ENCODE peak calls at places on chromosomes 11 and 22, in four cellular contexts. One of them, this sample, is unnamed.

GRCh38 chr22:35301370-35301874 is 1.7 kb downstream of the TOM1 start:
- DNase-seq in IMR-90: peak
- DNase-seq in H1: no peak
- DNase-seq in mesendoderm: peak
- DNase-seq in this sample: no peak

GRCh38 chr11:75627879-75628668 is 40.8 kb downstream of the MAP6 start:
- DNase-seq in IMR-90: peak
- DNase-seq in H1: no peak
- DNase-seq in mesendoderm: peak
- DNase-seq in this sample: peak

GRCh38 chr22:20951151-20951931 is 15.7 kb upstream of the AIFM3 start:
- DNase-seq in IMR-90: no peak
- DNase-seq in H1: no peak
- DNase-seq in mesendoderm: no peak
- DNase-seq in this sample: no peak

GRCh38 chr22:44318751-44319150 is 6.0 kb upstream of the SHISAL1 start:
- DNase-seq in IMR-90: no peak
- DNase-seq in H1: no peak
- DNase-seq in mesendoderm: no peak
- DNase-seq in this sample: no peak

GRCh38 chr22:41447435-41448188 is 1.0 kb upstream of the TOB2 start:
- DNase-seq in IMR-90: peak
- DNase-seq in H1: peak
- DNase-seq in mesendoderm: peak
- DNase-seq in this sample: peak

GRCh38 chr11:68373189-68373809 is 60.9 kb downstream of the LRP5 start:
- DNase-seq in IMR-90: peak
- DNase-seq in H1: no peak
- DNase-seq in mesendoderm: no peak
- DNase-seq in this sample: no peak

GRCh38 chr22:49046546-49047305 is 780.9 kb downstream of the BRD1 start:
- DNase-seq in IMR-90: no peak
- DNase-seq in H1: peak
- DNase-seq in mesendoderm: peak
- DNase-seq in this sample: peak

GRCh38 chr11:97722065-97722464 is 1298.7 kb upstream of the CNTN5 start:
- DNase-seq in IMR-90: peak
- DNase-seq in H1: no peak
- DNase-seq in mesendoderm: peak
- DNase-seq in this sample: no peak

GRCh38 chr11:9280655-9281301 is 15.6 kb upstream of the DENND5A start:
- DNase-seq in IMR-90: peak
- DNase-seq in H1: peak
- DNase-seq in mesendoderm: no peak
- DNase-seq in this sample: no peak

GRCh38 chr11:133902506-133902905 is 54.3 kb downstream of the IGSF9B start:
- DNase-seq in IMR-90: no peak
- DNase-seq in H1: no peak
- DNase-seq in mesendoderm: no peak
- DNase-seq in this sample: no peak

GRCh38 chr11:108204918-108205499 is 17.4 kb downstream of the NPAT start:
- DNase-seq in IMR-90: no peak
- DNase-seq in H1: no peak
- DNase-seq in mesendoderm: no peak
- DNase-seq in this sample: no peak

GRCh38 chr22:29877620-29878019 is 5.4 kb upstream of the MTMR3 start:
- DNase-seq in IMR-90: peak
- DNase-seq in H1: peak
- DNase-seq in mesendoderm: no peak
- DNase-seq in this sample: no peak

GRCh38 chr11:75667831-75668507 is 869 bp downstream of the MAP6 start:
- DNase-seq in IMR-90: peak
- DNase-seq in H1: peak
- DNase-seq in mesendoderm: peak
- DNase-seq in this sample: peak

GRCh38 chr11:129968611-129969419 is 33.8 kb downstream of the PRDM10 start:
- DNase-seq in IMR-90: no peak
- DNase-seq in H1: no peak
- DNase-seq in mesendoderm: no peak
- DNase-seq in this sample: no peak

GRCh38 chr11:126060651-126061220 is 1.9 kb downstream of the CDON start:
- DNase-seq in IMR-90: no peak
- DNase-seq in H1: no peak
- DNase-seq in mesendoderm: no peak
- DNase-seq in this sample: no peak

GRCh38 chr22:23392420-23393121 is 187.5 kb downstream of the IGLL1 start:
- DNase-seq in IMR-90: no peak
- DNase-seq in H1: no peak
- DNase-seq in mesendoderm: no peak
- DNase-seq in this sample: no peak

GRCh38 chr11:75445315-75445953 is 12.4 kb upstream of the KLHL35 start:
- DNase-seq in IMR-90: peak
- DNase-seq in H1: peak
- DNase-seq in mesendoderm: peak
- DNase-seq in this sample: peak

GRCh38 chr11:10114593-10115404 is 179.2 kb downstream of the SBF2 start:
- DNase-seq in IMR-90: no peak
- DNase-seq in H1: no peak
- DNase-seq in mesendoderm: no peak
- DNase-seq in this sample: no peak

GRCh38 chr22:21563912-21564311 is 3.6 kb upstream of the UBE2L3 start:
- DNase-seq in IMR-90: no peak
- DNase-seq in H1: no peak
- DNase-seq in mesendoderm: no peak
- DNase-seq in this sample: no peak

GRCh38 chr11:76626921-76627391 is 43.6 kb downstream of the LRRC32 start:
- DNase-seq in IMR-90: peak
- DNase-seq in H1: no peak
- DNase-seq in mesendoderm: no peak
- DNase-seq in this sample: no peak

GRCh38 chr11:1072116-1072820 is 2.4 kb upstream of the MUC2 start:
- DNase-seq in IMR-90: peak
- DNase-seq in H1: peak
- DNase-seq in mesendoderm: peak
- DNase-seq in this sample: no peak

GRCh38 chr11:116563713-116564050 is 209.1 kb downstream of the BUD13 start:
- DNase-seq in IMR-90: no peak
- DNase-seq in H1: no peak
- DNase-seq in mesendoderm: no peak
- DNase-seq in this sample: no peak

GRCh38 chr11:116563028-116563712 is 209.6 kb downstream of the BUD13 start:
- DNase-seq in IMR-90: peak
- DNase-seq in H1: no peak
- DNase-seq in mesendoderm: no peak
- DNase-seq in this sample: no peak

GRCh38 chr11:116567721-116568242 is 205.0 kb downstream of the BUD13 start:
- DNase-seq in IMR-90: no peak
- DNase-seq in H1: no peak
- DNase-seq in mesendoderm: no peak
- DNase-seq in this sample: no peak
- H3K9ac ChIP-seq in IMR-90: no peak
- H3K9ac ChIP-seq in H1: no peak
- H3K9ac ChIP-seq in mesendoderm: no peak
- H3K9ac ChIP-seq in this sample: no peak

GRCh38 chr22:31124811-31125465 is 2.2 kb downstream of the INPP5J start:
- DNase-seq in IMR-90: no peak
- DNase-seq in H1: no peak
- DNase-seq in mesendoderm: no peak
- DNase-seq in this sample: no peak

GRCh38 chr22:31123292-31123602 is 481 bp downstream of the INPP5J start:
- DNase-seq in IMR-90: no peak
- DNase-seq in H1: no peak
- DNase-seq in mesendoderm: no peak
- DNase-seq in this sample: no peak

GRCh38 chr22:31125521-31126117 is 2.9 kb downstream of the INPP5J start:
- DNase-seq in IMR-90: no peak
- DNase-seq in H1: no peak
- DNase-seq in mesendoderm: no peak
- DNase-seq in this sample: no peak

GRCh38 chr22:31122532-31123291 is at the start of gene INPP5J:
- DNase-seq in IMR-90: peak
- DNase-seq in H1: no peak
- DNase-seq in mesendoderm: peak
- DNase-seq in this sample: peak

DNA sequence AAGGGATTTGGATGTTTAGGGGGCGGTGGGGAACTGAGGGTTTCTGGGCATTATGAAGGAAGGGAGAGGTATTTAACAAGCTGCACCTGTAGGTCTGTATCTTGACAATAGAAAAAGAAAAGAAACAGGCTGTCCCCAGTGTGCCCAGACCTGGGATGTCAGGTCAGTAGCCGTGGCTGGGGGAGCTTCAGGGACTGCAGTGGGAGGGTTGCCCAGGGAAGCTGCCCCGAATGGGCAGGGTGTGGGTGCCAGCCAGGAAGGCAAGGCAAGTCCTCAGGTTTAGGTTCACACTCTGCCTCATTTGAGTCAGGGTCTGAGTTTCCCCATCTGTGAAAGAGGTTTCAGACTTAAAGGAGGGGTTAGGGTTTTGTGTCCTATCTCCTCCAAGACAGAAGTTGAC is 1.5 kb downstream of the INPP5J start:
- DNase-seq in IMR-90: no peak
- DNase-seq in H1: no peak
- DNase-seq in mesendoderm: no peak
- DNase-seq in this sample: no peak
- H4K5ac ChIP-seq in IMR-90: no peak
- H4K5ac ChIP-seq in H1: no peak
- H4K5ac ChIP-seq in mesendoderm: no peak
- H4K5ac ChIP-seq in this sample: no peak

DNA sequence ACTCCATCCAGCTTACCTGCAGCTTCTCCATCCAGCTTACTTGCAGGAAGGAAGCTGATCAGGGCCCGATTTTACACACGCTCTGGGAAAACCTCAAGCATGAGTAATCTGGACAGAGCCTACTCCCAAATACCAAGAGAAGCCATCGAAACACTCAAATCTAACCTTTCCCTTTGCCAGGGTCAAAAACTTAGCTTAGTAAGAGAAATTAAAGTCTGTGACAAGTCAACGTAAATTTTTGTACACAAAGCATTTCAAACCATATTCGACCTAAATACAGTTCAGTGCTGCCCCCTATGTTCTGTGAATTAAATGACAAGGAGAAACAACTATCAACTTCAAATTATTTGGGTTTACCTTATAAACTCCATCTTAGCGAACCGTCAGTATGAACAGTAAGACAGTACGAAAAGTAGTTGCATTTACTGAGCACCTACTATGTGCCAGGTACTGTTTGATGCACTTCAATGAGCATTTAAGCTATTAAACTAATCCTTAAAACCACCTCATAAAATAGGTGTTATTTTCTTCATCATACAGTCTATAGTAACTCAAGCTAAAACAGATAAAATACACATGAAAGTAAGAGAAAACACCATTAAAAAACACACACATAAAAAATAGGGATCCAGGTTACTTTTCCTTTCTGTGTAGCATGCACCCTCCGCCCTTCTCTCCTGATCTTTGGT is 36.9 kb downstream of the ARFGAP3 start:
- DNase-seq in IMR-90: peak
- DNase-seq in H1: no peak
- DNase-seq in mesendoderm: peak
- DNase-seq in this sample: no peak
- H3K56ac ChIP-seq in IMR-90: peak
- H3K56ac ChIP-seq in H1: no peak
- H3K56ac ChIP-seq in mesendoderm: no peak
- H3K56ac ChIP-seq in this sample: no peak

GRCh38 chr11:92329644-92330043 is 105.0 kb downstream of the FAT3 start:
- DNase-seq in IMR-90: peak
- DNase-seq in H1: no peak
- DNase-seq in mesendoderm: peak
- DNase-seq in this sample: no peak
- H3K9ac ChIP-seq in IMR-90: no peak
- H3K9ac ChIP-seq in H1: no peak
- H3K9ac ChIP-seq in mesendoderm: no peak
- H3K9ac ChIP-seq in this sample: no peak

DNA sequence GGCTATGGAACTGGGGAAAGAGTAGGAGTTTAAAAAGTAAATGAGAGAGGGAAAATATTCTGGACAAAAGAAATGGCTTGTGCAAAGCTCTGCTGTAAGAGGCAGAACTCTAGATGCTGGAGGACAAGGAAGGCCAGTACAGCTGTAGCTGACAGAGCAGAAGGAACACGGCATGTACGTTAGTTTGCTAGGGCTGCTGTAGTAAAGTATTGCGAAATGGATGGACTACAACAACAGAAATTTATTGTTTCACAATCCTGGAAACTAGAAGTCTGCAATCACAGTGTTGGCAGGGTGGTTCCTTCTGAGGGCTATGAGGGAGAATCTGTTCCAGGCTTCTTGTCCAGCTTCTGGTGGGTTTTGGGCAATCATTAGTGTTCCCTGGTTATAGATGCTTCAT is 454.4 kb downstream of the NTM start:
- DNase-seq in IMR-90: peak
- DNase-seq in H1: no peak
- DNase-seq in mesendoderm: no peak
- DNase-seq in this sample: no peak
- H4K5ac ChIP-seq in IMR-90: no peak
- H4K5ac ChIP-seq in H1: no peak
- H4K5ac ChIP-seq in mesendoderm: no peak
- H4K5ac ChIP-seq in this sample: no peak

GRCh38 chr11:66988238-66988637 is 13.1 kb downstream of the C11orf86 start:
- DNase-seq in IMR-90: no peak
- DNase-seq in H1: no peak
- DNase-seq in mesendoderm: no peak
- DNase-seq in this sample: no peak
- H3K56ac ChIP-seq in IMR-90: no peak
- H3K56ac ChIP-seq in H1: no peak
- H3K56ac ChIP-seq in mesendoderm: peak
- H3K56ac ChIP-seq in this sample: no peak

GRCh38 chr11:73174495-73174791 is 32.3 kb upstream of the FCHSD2 start:
- DNase-seq in IMR-90: no peak
- DNase-seq in H1: no peak
- DNase-seq in mesendoderm: no peak
- DNase-seq in this sample: no peak

GRCh38 chr11:73171762-73172161 is 29.6 kb upstream of the FCHSD2 start:
- DNase-seq in IMR-90: peak
- DNase-seq in H1: no peak
- DNase-seq in mesendoderm: no peak
- DNase-seq in this sample: no peak

GRCh38 chr11:73172992-73173656 is 31.0 kb upstream of the FCHSD2 start:
- DNase-seq in IMR-90: no peak
- DNase-seq in H1: no peak
- DNase-seq in mesendoderm: peak
- DNase-seq in this sample: no peak

GRCh38 chr11:73175551-73176144 is 33.5 kb upstream of the FCHSD2 start:
- DNase-seq in IMR-90: no peak
- DNase-seq in H1: no peak
- DNase-seq in mesendoderm: no peak
- DNase-seq in this sample: no peak

GRCh38 chr11:73173755-73174494 is 31.8 kb upstream of the FCHSD2 start:
- DNase-seq in IMR-90: peak
- DNase-seq in H1: no peak
- DNase-seq in mesendoderm: no peak
- DNase-seq in this sample: no peak
- H3K9ac ChIP-seq in IMR-90: no peak
- H3K9ac ChIP-seq in H1: no peak
- H3K9ac ChIP-seq in mesendoderm: no peak
- H3K9ac ChIP-seq in this sample: no peak

GRCh38 chr11:19239039-19239438 is 1.7 kb downstream of the E2F8 start:
- DNase-seq in IMR-90: no peak
- DNase-seq in H1: no peak
- DNase-seq in mesendoderm: no peak
- DNase-seq in this sample: no peak
- H4K5ac ChIP-seq in IMR-90: no peak
- H4K5ac ChIP-seq in H1: no peak
- H4K5ac ChIP-seq in mesendoderm: no peak
- H4K5ac ChIP-seq in this sample: no peak